ENCODE peak calls at places on chromosomes 2 and 18, in nine cellular contexts. M is K562, L is tibial nerve, N is H7, Y is A549, X is GM12878, V is thoracic aorta, Z is heart left ventricle, H is A673. O is an unnamed sample.

GRCh38 chr2:195498176-195498575 is 158.8 kb upstream of the SLC39A10 start:
- DNase-seq in L (peak; percentile 25), Y (no peak), V (no peak), H (peak; percentile 36), Z (no peak), X (no peak), M (peak; percentile 55), N (peak; percentile 12), O (peak; percentile 16)

GRCh38 chr2:109337221-109337620 is 208.2 kb downstream of the SH3RF3 start:
- DNase-seq in V (no peak), Y (no peak), N (no peak), Z (no peak), L (no peak), M (no peak), X (no peak), H (no peak), O (no peak)

GRCh38 chr2:239275037-239275685 is 125.7 kb downstream of the HDAC4 start:
- DNase-seq in V (peak; percentile 64), N (peak; percentile 59), M (peak; percentile 87), Z (peak; percentile 81), H (peak; percentile 82), X (no peak), Y (peak; percentile 82), L (peak; percentile 69), O (no peak)

GRCh38 chr2:88880441-88880953 is 189.0 kb downstream of the RPIA start:
- DNase-seq in H (peak; percentile 78), N (no peak), V (no peak), Y (peak; percentile 43), Z (peak; percentile 26), L (no peak), M (peak; percentile 65), X (no peak), O (peak; percentile 29)

GRCh38 chr18:45828917-45829811 is 3.7 kb downstream of the SIGLEC15 start:
- DNase-seq in Y (no peak), X (no peak), V (no peak), L (no peak), H (no peak), M (peak; percentile 50), Z (no peak), N (peak; percentile 59), O (no peak)

GRCh38 chr2:128579825-128580224 is 261.2 kb upstream of the HS6ST1 start:
- DNase-seq in M (no peak), N (no peak), Y (no peak), V (no peak), X (no peak), L (no peak), Z (no peak), H (no peak), O (no peak)

GRCh38 chr2:110211938-110212858 is at the start of gene MTLN:
- DNase-seq in H (peak; percentile 79), N (peak; percentile 76), Z (peak; percentile 79), Y (peak; percentile 64), V (peak; percentile 7), X (peak; percentile 28), L (peak; percentile 60), M (peak; percentile 86), O (no peak)

GRCh38 chr2:16973586-16974274 is 308.1 kb upstream of the CYRIA start:
- DNase-seq in X (no peak), Y (no peak), H (no peak), N (no peak), V (no peak), M (no peak), L (no peak), Z (no peak), O (no peak)

GRCh38 chr2:147636238-147636887 is 208.5 kb upstream of the ACVR2A start:
- DNase-seq in X (no peak), N (no peak), Y (no peak), M (no peak), L (no peak), V (no peak), Z (no peak), H (no peak), O (no peak)

GRCh38 chr18:79901665-79902064 is 49.8 kb downstream of the SLC66A2 start:
- DNase-seq in Z (peak; percentile 13), L (no peak), V (no peak), X (no peak), M (no peak), H (no peak), N (no peak), Y (no peak), O (no peak)

GRCh38 chr18:48923746-48924580 is 26.8 kb downstream of the SMAD7 start:
- DNase-seq in L (no peak), Z (no peak), M (no peak), Y (no peak), V (no peak), N (no peak), X (no peak), H (peak; percentile 63), O (no peak)

GRCh38 chr2:164992818-164993217 is 37.5 kb upstream of the SLC38A11 start:
- DNase-seq in H (peak; percentile 88), L (no peak), M (peak; percentile 82), V (no peak), Z (peak; percentile 60), Y (no peak), X (no peak), N (peak; percentile 17), O (peak; percentile 67)

GRCh38 chr2:119283873-119284331 is 60.3 kb downstream of the STEAP3 start:
- DNase-seq in N (no peak), X (no peak), Z (peak; percentile 59), M (no peak), H (no peak), V (peak; percentile 15), Y (no peak), L (no peak), O (no peak)

GRCh38 chr18:66838340-66838987 is 234.6 kb upstream of the CDH19 start:
- DNase-seq in X (no peak), L (no peak), V (no peak), Y (no peak), H (no peak), Z (no peak), M (no peak), N (no peak), O (no peak)

GRCh38 chr2:85255813-85256581 is 71.8 kb downstream of the TGOLN2 start:
- DNase-seq in M (no peak), Z (no peak), N (peak; percentile 91), X (no peak), Y (no peak), H (peak; percentile 54), L (no peak), V (no peak), O (no peak)

GRCh38 chr18:36187826-36188721 is 777 bp downstream of the MOCOS start:
- DNase-seq in Z (no peak), V (no peak), Y (no peak), N (peak; percentile 78), M (peak; percentile 38), X (no peak), H (no peak), L (no peak), O (no peak)

GRCh38 chr2:143684731-143685364 is 555.6 kb downstream of the ARHGAP15 start:
- DNase-seq in M (no peak), V (no peak), X (no peak), Y (no peak), N (no peak), L (no peak), Z (no peak), H (no peak), O (no peak)

GRCh38 chr2:101089419-101089818 is 61.8 kb downstream of the TBC1D8 start:
- DNase-seq in Y (no peak), X (peak; percentile 66), H (no peak), L (no peak), V (no peak), Z (no peak), N (no peak), M (no peak), O (no peak)
- H3K4me3 ChIP-seq in Y (no peak overlapping the region), X (no peak overlapping the region), H (no peak overlapping the region), L (no peak overlapping the region), V (no peak overlapping the region), Z (no peak overlapping the region), N (no peak overlapping the region), M (no peak overlapping the region), O (no peak overlapping the region)

GRCh38 chr2:151886235-151886634 is 58.0 kb upstream of the ARL5A start:
- DNase-seq in H (peak; percentile 11), M (no peak), Z (no peak), Y (no peak), V (no peak), L (no peak), N (no peak), X (no peak), O (no peak)

GRCh38 chr2:151887164-151887563 is 58.9 kb upstream of the ARL5A start:
- DNase-seq in Y (no peak), V (no peak), Z (no peak), N (no peak), M (no peak), L (no peak), X (no peak), H (no peak), O (no peak)

GRCh38 chr2:151891566-151892194 is 63.5 kb upstream of the ARL5A start:
- DNase-seq in X (no peak), H (no peak), V (no peak), Y (no peak), L (no peak), N (no peak), Z (no peak), M (no peak), O (no peak)
- H3K4me3 ChIP-seq in X (no peak overlapping the region), H (no peak overlapping the region), V (peak overlapping the region; percentile 67), Y (no peak overlapping the region), L (no peak overlapping the region), N (no peak overlapping the region), Z (peak overlapping the region; percentile 23), M (no peak overlapping the region), O (peak overlapping the region; percentile 54)

GRCh38 chr2:201191132-201191875 is 8.4 kb downstream of the CASP10 start:
- DNase-seq in L (no peak), X (peak; percentile 32), H (no peak), V (no peak), Y (no peak), Z (no peak), M (no peak), N (no peak), O (no peak)

GRCh38 chr2:201195329-201195728 is 12.4 kb downstream of the CASP10 start:
- DNase-seq in V (no peak), H (no peak), M (no peak), X (no peak), N (no peak), Z (no peak), Y (no peak), L (no peak), O (no peak)

GRCh38 chr2:201196003-201196402 is 13.1 kb downstream of the CASP10 start:
- DNase-seq in L (no peak), N (no peak), X (no peak), Y (no peak), Z (no peak), V (no peak), H (no peak), M (peak; percentile 39), O (no peak)

GRCh38 chr2:201196803-201197202 is 13.9 kb downstream of the CASP10 start:
- DNase-seq in Z (no peak), Y (no peak), X (no peak), N (no peak), L (no peak), V (no peak), M (no peak), H (no peak), O (no peak)

GRCh38 chr2:201194097-201194496 is 11.2 kb downstream of the CASP10 start:
- DNase-seq in Z (no peak), N (no peak), L (no peak), H (no peak), X (peak; percentile 55), V (no peak), M (no peak), Y (no peak), O (no peak)
- H3K4me3 ChIP-seq in Z (no peak overlapping the region), N (no peak overlapping the region), L (no peak overlapping the region), H (no peak overlapping the region), X (no peak overlapping the region), V (no peak overlapping the region), M (no peak overlapping the region), Y (no peak overlapping the region), O (no peak overlapping the region)

GRCh38 chr2:56741601-56742102 is 557.9 kb downstream of the CCDC85A start:
- DNase-seq in X (no peak), M (no peak), L (no peak), Y (peak; percentile 84), V (no peak), H (peak; percentile 44), Z (no peak), N (no peak), O (peak; percentile 16)
- H3K4me3 ChIP-seq in X (no peak overlapping the region), M (no peak overlapping the region), L (no peak overlapping the region), Y (peak overlapping the region; percentile 19), V (peak overlapping the region; percentile 52), H (no peak overlapping the region), Z (no peak overlapping the region), N (no peak overlapping the region), O (no peak overlapping the region)

O was measured in epithelial cell of proximal tubule.